ENCODE peak calls at places on chromosomes 12 and 14, in ten cellular contexts. One of them, this sample, is unnamed.

GRCh38 chr12:68846811-68847210 is 38.8 kb downstream of the MDM2 start:
- DNase-seq in activated naive CD4-positive, alpha-beta T cell treated with anti-CD3 and anti-CD28 coated beads, Interleukin-2, amount 10 ng/mL, durations not matched to agents 7 days and 5 days: no peak
- DNase-seq in GM12891: no peak
- DNase-seq in iPS-NIHi11: no peak
- DNase-seq in activated T-helper 1 cell treated with anti-CD3 and anti-CD28 coated beads, Interleukin-12 subunit alpha, Interleukin-12 subunit beta, Interleukin-2, Interleukin-4 antibody, amounts not matched to agents 30 ng/mL and 10 ng/mL and 1 ng/mL, durations not matched to agents 14 hours and 24 hours and 36 hours: no peak
- DNase-seq in ACHN: no peak
- DNase-seq in non-pigmented ciliary epithelial cell: no peak
- DNase-seq in foreskin fibroblast: no peak
- DNase-seq in NCI-H1436: no peak
- DNase-seq in ovary: no peak
- DNase-seq in this sample: no peak

GRCh38 chr12:102642199-102642598 is 161.8 kb upstream of the IGF1 start:
- DNase-seq in foreskin fibroblast: peak; percentile 38
- DNase-seq in ACHN: no peak
- DNase-seq in GM12891: no peak
- DNase-seq in NCI-H1436: no peak
- DNase-seq in iPS-NIHi11: no peak
- DNase-seq in activated naive CD4-positive, alpha-beta T cell treated with anti-CD3 and anti-CD28 coated beads, Interleukin-2, amount 10 ng/mL, durations not matched to agents 7 days and 5 days: no peak
- DNase-seq in non-pigmented ciliary epithelial cell: no peak
- DNase-seq in ovary: no peak
- DNase-seq in activated T-helper 1 cell treated with anti-CD3 and anti-CD28 coated beads, Interleukin-12 subunit alpha, Interleukin-12 subunit beta, Interleukin-2, Interleukin-4 antibody, amounts not matched to agents 30 ng/mL and 10 ng/mL and 1 ng/mL, durations not matched to agents 14 hours and 24 hours and 36 hours: no peak
- DNase-seq in this sample: no peak

GRCh38 chr12:107045186-107045585 is 48.2 kb downstream of the CRY1 start:
- DNase-seq in activated T-helper 1 cell treated with anti-CD3 and anti-CD28 coated beads, Interleukin-12 subunit alpha, Interleukin-12 subunit beta, Interleukin-2, Interleukin-4 antibody, amounts not matched to agents 30 ng/mL and 10 ng/mL and 1 ng/mL, durations not matched to agents 14 hours and 24 hours and 36 hours: no peak
- DNase-seq in ACHN: no peak
- DNase-seq in foreskin fibroblast: no peak
- DNase-seq in activated naive CD4-positive, alpha-beta T cell treated with anti-CD3 and anti-CD28 coated beads, Interleukin-2, amount 10 ng/mL, durations not matched to agents 7 days and 5 days: no peak
- DNase-seq in NCI-H1436: no peak
- DNase-seq in ovary: no peak
- DNase-seq in GM12891: no peak
- DNase-seq in iPS-NIHi11: no peak
- DNase-seq in non-pigmented ciliary epithelial cell: no peak
- DNase-seq in this sample: no peak

GRCh38 chr12:3130053-3130805 is 53.0 kb downstream of the TSPAN9 start:
- DNase-seq in iPS-NIHi11: no peak
- DNase-seq in activated T-helper 1 cell treated with anti-CD3 and anti-CD28 coated beads, Interleukin-12 subunit alpha, Interleukin-12 subunit beta, Interleukin-2, Interleukin-4 antibody, amounts not matched to agents 30 ng/mL and 10 ng/mL and 1 ng/mL, durations not matched to agents 14 hours and 24 hours and 36 hours: no peak
- DNase-seq in ovary: no peak
- DNase-seq in NCI-H1436: no peak
- DNase-seq in GM12891: no peak
- DNase-seq in foreskin fibroblast: no peak
- DNase-seq in ACHN: no peak
- DNase-seq in non-pigmented ciliary epithelial cell: no peak
- DNase-seq in activated naive CD4-positive, alpha-beta T cell treated with anti-CD3 and anti-CD28 coated beads, Interleukin-2, amount 10 ng/mL, durations not matched to agents 7 days and 5 days: no peak
- DNase-seq in this sample: no peak

GRCh38 chr14:68935761-68936209 is 43.3 kb downstream of the ACTN1 start:
- DNase-seq in NCI-H1436: no peak
- DNase-seq in ovary: no peak
- DNase-seq in ACHN: no peak
- DNase-seq in iPS-NIHi11: no peak
- DNase-seq in activated T-helper 1 cell treated with anti-CD3 and anti-CD28 coated beads, Interleukin-12 subunit alpha, Interleukin-12 subunit beta, Interleukin-2, Interleukin-4 antibody, amounts not matched to agents 30 ng/mL and 10 ng/mL and 1 ng/mL, durations not matched to agents 14 hours and 24 hours and 36 hours: no peak
- DNase-seq in foreskin fibroblast: no peak
- DNase-seq in non-pigmented ciliary epithelial cell: no peak
- DNase-seq in activated naive CD4-positive, alpha-beta T cell treated with anti-CD3 and anti-CD28 coated beads, Interleukin-2, amount 10 ng/mL, durations not matched to agents 7 days and 5 days: no peak
- DNase-seq in GM12891: no peak
- DNase-seq in this sample: no peak

GRCh38 chr14:96256420-96256819 is 410 bp downstream of the BDKRB1 start:
- DNase-seq in ACHN: no peak
- DNase-seq in ovary: no peak
- DNase-seq in iPS-NIHi11: no peak
- DNase-seq in GM12891: no peak
- DNase-seq in foreskin fibroblast: peak; percentile 54
- DNase-seq in activated naive CD4-positive, alpha-beta T cell treated with anti-CD3 and anti-CD28 coated beads, Interleukin-2, amount 10 ng/mL, durations not matched to agents 7 days and 5 days: no peak
- DNase-seq in activated T-helper 1 cell treated with anti-CD3 and anti-CD28 coated beads, Interleukin-12 subunit alpha, Interleukin-12 subunit beta, Interleukin-2, Interleukin-4 antibody, amounts not matched to agents 30 ng/mL and 10 ng/mL and 1 ng/mL, durations not matched to agents 14 hours and 24 hours and 36 hours: no peak
- DNase-seq in non-pigmented ciliary epithelial cell: no peak
- DNase-seq in NCI-H1436: no peak
- DNase-seq in this sample: no peak

GRCh38 chr12:121712462-121713256 is at the start of gene TMEM120B:
- DNase-seq in activated naive CD4-positive, alpha-beta T cell treated with anti-CD3 and anti-CD28 coated beads, Interleukin-2, amount 10 ng/mL, durations not matched to agents 7 days and 5 days: peak; percentile 87
- DNase-seq in ovary: peak; percentile 87
- DNase-seq in activated T-helper 1 cell treated with anti-CD3 and anti-CD28 coated beads, Interleukin-12 subunit alpha, Interleukin-12 subunit beta, Interleukin-2, Interleukin-4 antibody, amounts not matched to agents 30 ng/mL and 10 ng/mL and 1 ng/mL, durations not matched to agents 14 hours and 24 hours and 36 hours: peak; percentile 83
- DNase-seq in non-pigmented ciliary epithelial cell: no peak
- DNase-seq in ACHN: peak; percentile 84
- DNase-seq in GM12891: peak; percentile 81
- DNase-seq in NCI-H1436: peak; percentile 68
- DNase-seq in foreskin fibroblast: peak; percentile 92
- DNase-seq in iPS-NIHi11: peak; percentile 94
- DNase-seq in this sample: peak; percentile 80

GRCh38 chr12:19239616-19240234 is 110.2 kb downstream of the PLEKHA5 start:
- DNase-seq in NCI-H1436: no peak
- DNase-seq in activated naive CD4-positive, alpha-beta T cell treated with anti-CD3 and anti-CD28 coated beads, Interleukin-2, amount 10 ng/mL, durations not matched to agents 7 days and 5 days: no peak
- DNase-seq in ovary: no peak
- DNase-seq in activated T-helper 1 cell treated with anti-CD3 and anti-CD28 coated beads, Interleukin-12 subunit alpha, Interleukin-12 subunit beta, Interleukin-2, Interleukin-4 antibody, amounts not matched to agents 30 ng/mL and 10 ng/mL and 1 ng/mL, durations not matched to agents 14 hours and 24 hours and 36 hours: no peak
- DNase-seq in ACHN: no peak
- DNase-seq in foreskin fibroblast: peak; percentile 68
- DNase-seq in GM12891: no peak
- DNase-seq in iPS-NIHi11: no peak
- DNase-seq in non-pigmented ciliary epithelial cell: no peak
- DNase-seq in this sample: no peak

GRCh38 chr14:99590746-99591555 is 13.1 kb downstream of the CCDC85C start:
- DNase-seq in ovary: no peak
- DNase-seq in non-pigmented ciliary epithelial cell: no peak
- DNase-seq in NCI-H1436: no peak
- DNase-seq in activated naive CD4-positive, alpha-beta T cell treated with anti-CD3 and anti-CD28 coated beads, Interleukin-2, amount 10 ng/mL, durations not matched to agents 7 days and 5 days: no peak
- DNase-seq in iPS-NIHi11: no peak
- DNase-seq in GM12891: no peak
- DNase-seq in ACHN: peak; percentile 57
- DNase-seq in activated T-helper 1 cell treated with anti-CD3 and anti-CD28 coated beads, Interleukin-12 subunit alpha, Interleukin-12 subunit beta, Interleukin-2, Interleukin-4 antibody, amounts not matched to agents 30 ng/mL and 10 ng/mL and 1 ng/mL, durations not matched to agents 14 hours and 24 hours and 36 hours: no peak
- DNase-seq in foreskin fibroblast: peak; percentile 36
- DNase-seq in this sample: no peak

GRCh38 chr12:123062682-123063426 is 82.4 kb downstream of the ARL6IP4 start:
- DNase-seq in activated T-helper 1 cell treated with anti-CD3 and anti-CD28 coated beads, Interleukin-12 subunit alpha, Interleukin-12 subunit beta, Interleukin-2, Interleukin-4 antibody, amounts not matched to agents 30 ng/mL and 10 ng/mL and 1 ng/mL, durations not matched to agents 14 hours and 24 hours and 36 hours: no peak
- DNase-seq in GM12891: no peak
- DNase-seq in NCI-H1436: no peak
- DNase-seq in non-pigmented ciliary epithelial cell: peak; percentile 40
- DNase-seq in foreskin fibroblast: peak; percentile 89
- DNase-seq in ovary: no peak
- DNase-seq in ACHN: peak; percentile 68
- DNase-seq in activated naive CD4-positive, alpha-beta T cell treated with anti-CD3 and anti-CD28 coated beads, Interleukin-2, amount 10 ng/mL, durations not matched to agents 7 days and 5 days: no peak
- DNase-seq in iPS-NIHi11: no peak
- DNase-seq in this sample: no peak

GRCh38 chr14:91920526-91920925 is 27.0 kb downstream of the FBLN5 start:
- DNase-seq in GM12891: no peak
- DNase-seq in activated T-helper 1 cell treated with anti-CD3 and anti-CD28 coated beads, Interleukin-12 subunit alpha, Interleukin-12 subunit beta, Interleukin-2, Interleukin-4 antibody, amounts not matched to agents 30 ng/mL and 10 ng/mL and 1 ng/mL, durations not matched to agents 14 hours and 24 hours and 36 hours: no peak
- DNase-seq in non-pigmented ciliary epithelial cell: no peak
- DNase-seq in NCI-H1436: no peak
- DNase-seq in iPS-NIHi11: no peak
- DNase-seq in foreskin fibroblast: no peak
- DNase-seq in activated naive CD4-positive, alpha-beta T cell treated with anti-CD3 and anti-CD28 coated beads, Interleukin-2, amount 10 ng/mL, durations not matched to agents 7 days and 5 days: no peak
- DNase-seq in ovary: no peak
- DNase-seq in ACHN: no peak
- DNase-seq in this sample: no peak

GRCh38 chr12:9798008-9798619 is 29.2 kb upstream of the KLRF1 start:
- DNase-seq in iPS-NIHi11: peak; percentile 82
- DNase-seq in non-pigmented ciliary epithelial cell: peak; percentile 67
- DNase-seq in ovary: no peak
- DNase-seq in NCI-H1436: no peak
- DNase-seq in GM12891: no peak
- DNase-seq in foreskin fibroblast: peak; percentile 43
- DNase-seq in activated T-helper 1 cell treated with anti-CD3 and anti-CD28 coated beads, Interleukin-12 subunit alpha, Interleukin-12 subunit beta, Interleukin-2, Interleukin-4 antibody, amounts not matched to agents 30 ng/mL and 10 ng/mL and 1 ng/mL, durations not matched to agents 14 hours and 24 hours and 36 hours: peak; percentile 73
- DNase-seq in ACHN: peak; percentile 82
- DNase-seq in activated naive CD4-positive, alpha-beta T cell treated with anti-CD3 and anti-CD28 coated beads, Interleukin-2, amount 10 ng/mL, durations not matched to agents 7 days and 5 days: peak; percentile 81
- DNase-seq in this sample: peak; percentile 55

GRCh38 chr12:43444940-43445564 is 107.0 kb downstream of the ADAMTS20 start:
- DNase-seq in NCI-H1436: peak; percentile 28
- DNase-seq in activated T-helper 1 cell treated with anti-CD3 and anti-CD28 coated beads, Interleukin-12 subunit alpha, Interleukin-12 subunit beta, Interleukin-2, Interleukin-4 antibody, amounts not matched to agents 30 ng/mL and 10 ng/mL and 1 ng/mL, durations not matched to agents 14 hours and 24 hours and 36 hours: no peak
- DNase-seq in activated naive CD4-positive, alpha-beta T cell treated with anti-CD3 and anti-CD28 coated beads, Interleukin-2, amount 10 ng/mL, durations not matched to agents 7 days and 5 days: peak; percentile 66
- DNase-seq in non-pigmented ciliary epithelial cell: peak; percentile 26
- DNase-seq in foreskin fibroblast: peak; percentile 77
- DNase-seq in ovary: no peak
- DNase-seq in ACHN: peak; percentile 72
- DNase-seq in iPS-NIHi11: peak; percentile 33
- DNase-seq in GM12891: no peak
- DNase-seq in this sample: no peak

GRCh38 chr12:14126692-14127091 is 145.3 kb upstream of the GRIN2B start:
- DNase-seq in iPS-NIHi11: no peak
- DNase-seq in GM12891: no peak
- DNase-seq in activated T-helper 1 cell treated with anti-CD3 and anti-CD28 coated beads, Interleukin-12 subunit alpha, Interleukin-12 subunit beta, Interleukin-2, Interleukin-4 antibody, amounts not matched to agents 30 ng/mL and 10 ng/mL and 1 ng/mL, durations not matched to agents 14 hours and 24 hours and 36 hours: no peak
- DNase-seq in ACHN: no peak
- DNase-seq in ovary: no peak
- DNase-seq in non-pigmented ciliary epithelial cell: no peak
- DNase-seq in foreskin fibroblast: no peak
- DNase-seq in activated naive CD4-positive, alpha-beta T cell treated with anti-CD3 and anti-CD28 coated beads, Interleukin-2, amount 10 ng/mL, durations not matched to agents 7 days and 5 days: no peak
- DNase-seq in NCI-H1436: no peak
- DNase-seq in this sample: no peak

GRCh38 chr14:94157195-94157594 is 16.9 kb upstream of the PPP4R4 start:
- DNase-seq in activated T-helper 1 cell treated with anti-CD3 and anti-CD28 coated beads, Interleukin-12 subunit alpha, Interleukin-12 subunit beta, Interleukin-2, Interleukin-4 antibody, amounts not matched to agents 30 ng/mL and 10 ng/mL and 1 ng/mL, durations not matched to agents 14 hours and 24 hours and 36 hours: no peak
- DNase-seq in ACHN: no peak
- DNase-seq in NCI-H1436: no peak
- DNase-seq in non-pigmented ciliary epithelial cell: no peak
- DNase-seq in foreskin fibroblast: no peak
- DNase-seq in activated naive CD4-positive, alpha-beta T cell treated with anti-CD3 and anti-CD28 coated beads, Interleukin-2, amount 10 ng/mL, durations not matched to agents 7 days and 5 days: no peak
- DNase-seq in ovary: no peak
- DNase-seq in GM12891: no peak
- DNase-seq in iPS-NIHi11: no peak
- DNase-seq in this sample: peak; percentile 85

GRCh38 chr14:24080888-24081738 is 9.8 kb downstream of the CPNE6 start:
- DNase-seq in NCI-H1436: peak; percentile 37
- DNase-seq in non-pigmented ciliary epithelial cell: no peak
- DNase-seq in iPS-NIHi11: peak; percentile 86
- DNase-seq in ACHN: peak; percentile 11
- DNase-seq in ovary: peak; percentile 32
- DNase-seq in activated naive CD4-positive, alpha-beta T cell treated with anti-CD3 and anti-CD28 coated beads, Interleukin-2, amount 10 ng/mL, durations not matched to agents 7 days and 5 days: peak; percentile 87
- DNase-seq in activated T-helper 1 cell treated with anti-CD3 and anti-CD28 coated beads, Interleukin-12 subunit alpha, Interleukin-12 subunit beta, Interleukin-2, Interleukin-4 antibody, amounts not matched to agents 30 ng/mL and 10 ng/mL and 1 ng/mL, durations not matched to agents 14 hours and 24 hours and 36 hours: peak; percentile 71
- DNase-seq in foreskin fibroblast: peak; percentile 56
- DNase-seq in GM12891: peak; percentile 91
- DNase-seq in this sample: peak; percentile 61

GRCh38 chr12:18345021-18345735 is 83.9 kb downstream of the PIK3C2G start:
- DNase-seq in iPS-NIHi11: no peak
- DNase-seq in activated T-helper 1 cell treated with anti-CD3 and anti-CD28 coated beads, Interleukin-12 subunit alpha, Interleukin-12 subunit beta, Interleukin-2, Interleukin-4 antibody, amounts not matched to agents 30 ng/mL and 10 ng/mL and 1 ng/mL, durations not matched to agents 14 hours and 24 hours and 36 hours: no peak
- DNase-seq in ovary: no peak
- DNase-seq in NCI-H1436: no peak
- DNase-seq in GM12891: no peak
- DNase-seq in foreskin fibroblast: peak; percentile 13
- DNase-seq in ACHN: peak; percentile 14
- DNase-seq in non-pigmented ciliary epithelial cell: no peak
- DNase-seq in activated naive CD4-positive, alpha-beta T cell treated with anti-CD3 and anti-CD28 coated beads, Interleukin-2, amount 10 ng/mL, durations not matched to agents 7 days and 5 days: no peak
- DNase-seq in this sample: no peak

GRCh38 chr12:69620921-69621320 is 10.2 kb upstream of the LRRC10 start:
- DNase-seq in NCI-H1436: no peak
- DNase-seq in activated T-helper 1 cell treated with anti-CD3 and anti-CD28 coated beads, Interleukin-12 subunit alpha, Interleukin-12 subunit beta, Interleukin-2, Interleukin-4 antibody, amounts not matched to agents 30 ng/mL and 10 ng/mL and 1 ng/mL, durations not matched to agents 14 hours and 24 hours and 36 hours: no peak
- DNase-seq in foreskin fibroblast: no peak
- DNase-seq in activated naive CD4-positive, alpha-beta T cell treated with anti-CD3 and anti-CD28 coated beads, Interleukin-2, amount 10 ng/mL, durations not matched to agents 7 days and 5 days: no peak
- DNase-seq in ovary: no peak
- DNase-seq in iPS-NIHi11: no peak
- DNase-seq in non-pigmented ciliary epithelial cell: no peak
- DNase-seq in ACHN: no peak
- DNase-seq in GM12891: no peak
- DNase-seq in this sample: no peak

GRCh38 chr12:89353188-89353822 is 1.0 kb upstream of the DUSP6 start:
- DNase-seq in ACHN: peak; percentile 94
- DNase-seq in activated T-helper 1 cell treated with anti-CD3 and anti-CD28 coated beads, Interleukin-12 subunit alpha, Interleukin-12 subunit beta, Interleukin-2, Interleukin-4 antibody, amounts not matched to agents 30 ng/mL and 10 ng/mL and 1 ng/mL, durations not matched to agents 14 hours and 24 hours and 36 hours: peak; percentile 38
- DNase-seq in foreskin fibroblast: peak; percentile 87
- DNase-seq in activated naive CD4-positive, alpha-beta T cell treated with anti-CD3 and anti-CD28 coated beads, Interleukin-2, amount 10 ng/mL, durations not matched to agents 7 days and 5 days: no peak
- DNase-seq in GM12891: peak; percentile 21
- DNase-seq in NCI-H1436: peak; percentile 59
- DNase-seq in iPS-NIHi11: peak; percentile 85
- DNase-seq in non-pigmented ciliary epithelial cell: no peak
- DNase-seq in ovary: peak; percentile 57
- DNase-seq in this sample: peak; percentile 85

GRCh38 chr14:93741556-93742210 is 46.6 kb downstream of the PRIMA1 start:
- DNase-seq in foreskin fibroblast: no peak
- DNase-seq in ACHN: no peak
- DNase-seq in GM12891: no peak
- DNase-seq in activated naive CD4-positive, alpha-beta T cell treated with anti-CD3 and anti-CD28 coated beads, Interleukin-2, amount 10 ng/mL, durations not matched to agents 7 days and 5 days: no peak
- DNase-seq in activated T-helper 1 cell treated with anti-CD3 and anti-CD28 coated beads, Interleukin-12 subunit alpha, Interleukin-12 subunit beta, Interleukin-2, Interleukin-4 antibody, amounts not matched to agents 30 ng/mL and 10 ng/mL and 1 ng/mL, durations not matched to agents 14 hours and 24 hours and 36 hours: no peak
- DNase-seq in iPS-NIHi11: no peak
- DNase-seq in non-pigmented ciliary epithelial cell: no peak
- DNase-seq in NCI-H1436: no peak
- DNase-seq in ovary: no peak
- DNase-seq in this sample: no peak

GRCh38 chr12:130620281-130620680 is 95.8 kb downstream of the RIMBP2 start:
- DNase-seq in foreskin fibroblast: no peak
- DNase-seq in ovary: no peak
- DNase-seq in activated naive CD4-positive, alpha-beta T cell treated with anti-CD3 and anti-CD28 coated beads, Interleukin-2, amount 10 ng/mL, durations not matched to agents 7 days and 5 days: no peak
- DNase-seq in activated T-helper 1 cell treated with anti-CD3 and anti-CD28 coated beads, Interleukin-12 subunit alpha, Interleukin-12 subunit beta, Interleukin-2, Interleukin-4 antibody, amounts not matched to agents 30 ng/mL and 10 ng/mL and 1 ng/mL, durations not matched to agents 14 hours and 24 hours and 36 hours: no peak
- DNase-seq in non-pigmented ciliary epithelial cell: no peak
- DNase-seq in NCI-H1436: no peak
- DNase-seq in GM12891: no peak
- DNase-seq in ACHN: no peak
- DNase-seq in iPS-NIHi11: no peak
- DNase-seq in this sample: no peak

GRCh38 chr12:92070864-92071445 is 74.7 kb downstream of the BTG1 start:
- DNase-seq in activated naive CD4-positive, alpha-beta T cell treated with anti-CD3 and anti-CD28 coated beads, Interleukin-2, amount 10 ng/mL, durations not matched to agents 7 days and 5 days: no peak
- DNase-seq in foreskin fibroblast: peak; percentile 75
- DNase-seq in activated T-helper 1 cell treated with anti-CD3 and anti-CD28 coated beads, Interleukin-12 subunit alpha, Interleukin-12 subunit beta, Interleukin-2, Interleukin-4 antibody, amounts not matched to agents 30 ng/mL and 10 ng/mL and 1 ng/mL, durations not matched to agents 14 hours and 24 hours and 36 hours: no peak
- DNase-seq in non-pigmented ciliary epithelial cell: no peak
- DNase-seq in iPS-NIHi11: no peak
- DNase-seq in ovary: no peak
- DNase-seq in ACHN: no peak
- DNase-seq in GM12891: no peak
- DNase-seq in NCI-H1436: no peak
- DNase-seq in this sample: no peak

GRCh38 chr14:53035796-53036195 is 84.9 kb upstream of the FERMT2 start:
- DNase-seq in GM12891: no peak
- DNase-seq in iPS-NIHi11: no peak
- DNase-seq in foreskin fibroblast: peak; percentile 66
- DNase-seq in activated T-helper 1 cell treated with anti-CD3 and anti-CD28 coated beads, Interleukin-12 subunit alpha, Interleukin-12 subunit beta, Interleukin-2, Interleukin-4 antibody, amounts not matched to agents 30 ng/mL and 10 ng/mL and 1 ng/mL, durations not matched to agents 14 hours and 24 hours and 36 hours: no peak
- DNase-seq in ACHN: no peak
- DNase-seq in activated naive CD4-positive, alpha-beta T cell treated with anti-CD3 and anti-CD28 coated beads, Interleukin-2, amount 10 ng/mL, durations not matched to agents 7 days and 5 days: no peak
- DNase-seq in ovary: no peak
- DNase-seq in non-pigmented ciliary epithelial cell: no peak
- DNase-seq in NCI-H1436: no peak
- DNase-seq in this sample: no peak

GRCh38 chr12:65232490-65233077 is 45.9 kb upstream of the MSRB3 start:
- DNase-seq in ovary: no peak
- DNase-seq in foreskin fibroblast: peak; percentile 44
- DNase-seq in activated naive CD4-positive, alpha-beta T cell treated with anti-CD3 and anti-CD28 coated beads, Interleukin-2, amount 10 ng/mL, durations not matched to agents 7 days and 5 days: no peak
- DNase-seq in iPS-NIHi11: no peak
- DNase-seq in NCI-H1436: no peak
- DNase-seq in activated T-helper 1 cell treated with anti-CD3 and anti-CD28 coated beads, Interleukin-12 subunit alpha, Interleukin-12 subunit beta, Interleukin-2, Interleukin-4 antibody, amounts not matched to agents 30 ng/mL and 10 ng/mL and 1 ng/mL, durations not matched to agents 14 hours and 24 hours and 36 hours: no peak
- DNase-seq in GM12891: no peak
- DNase-seq in ACHN: peak; percentile 62
- DNase-seq in non-pigmented ciliary epithelial cell: no peak
- DNase-seq in this sample: peak; percentile 8

GRCh38 chr14:86091811-86092210 is 561.9 kb downstream of the FLRT2 start:
- DNase-seq in GM12891: no peak
- DNase-seq in NCI-H1436: no peak
- DNase-seq in non-pigmented ciliary epithelial cell: no peak
- DNase-seq in ACHN: no peak
- DNase-seq in activated naive CD4-positive, alpha-beta T cell treated with anti-CD3 and anti-CD28 coated beads, Interleukin-2, amount 10 ng/mL, durations not matched to agents 7 days and 5 days: no peak
- DNase-seq in foreskin fibroblast: peak; percentile 17
- DNase-seq in ovary: no peak
- DNase-seq in activated T-helper 1 cell treated with anti-CD3 and anti-CD28 coated beads, Interleukin-12 subunit alpha, Interleukin-12 subunit beta, Interleukin-2, Interleukin-4 antibody, amounts not matched to agents 30 ng/mL and 10 ng/mL and 1 ng/mL, durations not matched to agents 14 hours and 24 hours and 36 hours: no peak
- DNase-seq in iPS-NIHi11: no peak
- DNase-seq in this sample: no peak

GRCh38 chr12:6987956-6988573 is 17.4 kb downstream of the EMG1 start:
- DNase-seq in GM12891: no peak
- DNase-seq in activated naive CD4-positive, alpha-beta T cell treated with anti-CD3 and anti-CD28 coated beads, Interleukin-2, amount 10 ng/mL, durations not matched to agents 7 days and 5 days: no peak
- DNase-seq in NCI-H1436: no peak
- DNase-seq in non-pigmented ciliary epithelial cell: no peak
- DNase-seq in activated T-helper 1 cell treated with anti-CD3 and anti-CD28 coated beads, Interleukin-12 subunit alpha, Interleukin-12 subunit beta, Interleukin-2, Interleukin-4 antibody, amounts not matched to agents 30 ng/mL and 10 ng/mL and 1 ng/mL, durations not matched to agents 14 hours and 24 hours and 36 hours: no peak
- DNase-seq in ovary: no peak
- DNase-seq in foreskin fibroblast: no peak
- DNase-seq in ACHN: no peak
- DNase-seq in iPS-NIHi11: no peak
- DNase-seq in this sample: no peak

GRCh38 chr14:92615451-92615850 is 101.9 kb downstream of the RIN3 start:
- DNase-seq in ACHN: no peak
- DNase-seq in GM12891: no peak
- DNase-seq in foreskin fibroblast: no peak
- DNase-seq in activated T-helper 1 cell treated with anti-CD3 and anti-CD28 coated beads, Interleukin-12 subunit alpha, Interleukin-12 subunit beta, Interleukin-2, Interleukin-4 antibody, amounts not matched to agents 30 ng/mL and 10 ng/mL and 1 ng/mL, durations not matched to agents 14 hours and 24 hours and 36 hours: peak; percentile 68
- DNase-seq in activated naive CD4-positive, alpha-beta T cell treated with anti-CD3 and anti-CD28 coated beads, Interleukin-2, amount 10 ng/mL, durations not matched to agents 7 days and 5 days: peak; percentile 89
- DNase-seq in ovary: no peak
- DNase-seq in non-pigmented ciliary epithelial cell: no peak
- DNase-seq in iPS-NIHi11: no peak
- DNase-seq in NCI-H1436: no peak
- DNase-seq in this sample: no peak

GRCh38 chr12:93804392-93805179 is 127.4 kb downstream of the CRADD start:
- DNase-seq in activated naive CD4-positive, alpha-beta T cell treated with anti-CD3 and anti-CD28 coated beads, Interleukin-2, amount 10 ng/mL, durations not matched to agents 7 days and 5 days: no peak
- DNase-seq in iPS-NIHi11: no peak
- DNase-seq in foreskin fibroblast: peak; percentile 66
- DNase-seq in activated T-helper 1 cell treated with anti-CD3 and anti-CD28 coated beads, Interleukin-12 subunit alpha, Interleukin-12 subunit beta, Interleukin-2, Interleukin-4 antibody, amounts not matched to agents 30 ng/mL and 10 ng/mL and 1 ng/mL, durations not matched to agents 14 hours and 24 hours and 36 hours: no peak
- DNase-seq in ovary: no peak
- DNase-seq in non-pigmented ciliary epithelial cell: no peak
- DNase-seq in ACHN: no peak
- DNase-seq in NCI-H1436: no peak
- DNase-seq in GM12891: no peak
- DNase-seq in this sample: no peak